ENCODE peak calls at places on chromosomes 5 and 9, in six cellular contexts. R is GM20000, O is astrocyte of the spinal cord, Y is neural progenitor cell, Q is heart left ventricle, H is fibroblast of villous mesenchyme. Z is an unnamed sample.

GRCh38 chr5:124040799-124041198 is 528.8 kb downstream of the CSNK1G3 start:
- DNase-seq in Q (no peak), O (peak; percentile 92), H (peak; percentile 7), Y (no peak), R (no peak), Z (no peak)

GRCh38 chr5:14440598-14441401 is 140.8 kb upstream of the OTULINL start:
- DNase-seq in R (no peak), Q (no peak), O (peak; percentile 96), H (peak; percentile 96), Y (peak; percentile 87), Z (peak; percentile 47)

GRCh38 chr5:142783601-142784291 is 13.6 kb downstream of the ARHGAP26 start:
- DNase-seq in Y (peak; percentile 43), Q (peak; percentile 76), H (no peak), R (no peak), O (peak; percentile 29), Z (peak; percentile 15)

GRCh38 chr9:83266618-83267543 is 203.9 kb upstream of the RASEF start:
- DNase-seq in H (peak; percentile 1), Q (no peak), Y (no peak), O (no peak), R (no peak), Z (no peak)

GRCh38 chr5:129111351-129111750 is 16.8 kb downstream of the ISOC1 start:
- DNase-seq in H (no peak), O (no peak), Q (no peak), R (no peak), Y (no peak), Z (no peak)

GRCh38 chr9:1941989-1942388 is 73.2 kb upstream of the SMARCA2 start:
- DNase-seq in O (no peak), Q (no peak), R (no peak), Y (no peak), H (peak; percentile 6), Z (no peak)

GRCh38 chr5:139388198-139388821 is 1.4 kb downstream of the MZB1 start:
- DNase-seq in R (no peak), Q (no peak), Y (no peak), H (peak; percentile 20), O (no peak), Z (no peak)

GRCh38 chr9:89177021-89177400 is 1.6 kb downstream of the SHC3 start:
- DNase-seq in H (peak; percentile 24), Q (no peak), O (peak; percentile 73), Y (peak; percentile 48), R (no peak), Z (no peak)

GRCh38 chr9:105062222-105062850 is 134.4 kb upstream of the ABCA1 start:
- DNase-seq in Q (no peak), O (no peak), R (no peak), Y (no peak), H (no peak), Z (no peak)

GRCh38 chr5:101012880-101013279 is 109.8 kb upstream of the ST8SIA4 start:
- DNase-seq in Q (no peak), O (no peak), Y (peak; percentile 5), H (no peak), R (no peak), Z (no peak)

GRCh38 chr5:17951392-17952169 is 317.3 kb downstream of the TAF11L14 start:
- DNase-seq in O (no peak), Y (peak; percentile 60), Q (no peak), H (no peak), R (no peak), Z (peak; percentile 12)

DNA sequence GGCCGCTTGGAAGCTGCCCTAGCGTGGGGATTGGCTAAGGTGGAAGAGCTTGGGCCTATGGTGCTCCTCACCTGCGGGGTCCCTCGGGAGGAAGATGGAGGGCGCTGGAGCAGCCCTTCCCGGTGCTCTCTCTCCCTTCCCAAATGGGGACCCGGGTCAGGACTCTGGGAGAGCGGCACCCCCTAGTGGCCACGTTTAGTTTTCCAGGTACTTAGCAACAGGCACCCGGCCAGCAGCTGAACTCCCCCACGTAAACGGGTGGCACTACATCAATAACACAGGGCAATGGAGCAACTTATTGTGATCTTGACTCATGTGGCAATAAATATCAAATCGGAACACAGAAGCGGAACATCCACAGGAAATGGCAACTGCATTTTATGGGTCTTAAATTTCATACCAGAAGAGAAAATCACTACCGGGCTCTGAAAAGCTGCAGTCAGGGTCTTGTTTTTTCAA is 316.6 kb downstream of the AGTPBP1 start:
- DNase-seq in Q (no peak), O (peak; percentile 71), R (peak; percentile 63), H (peak; percentile 9), Y (peak; percentile 84), Z (peak; percentile 86)
- TF ChIP-seq CTCF in Q (peak; percentile 33), O (peak; percentile 70), R (peak; percentile 68), H (peak; percentile 38), Y (peak; percentile 89), Z (peak; percentile 83)

DNA sequence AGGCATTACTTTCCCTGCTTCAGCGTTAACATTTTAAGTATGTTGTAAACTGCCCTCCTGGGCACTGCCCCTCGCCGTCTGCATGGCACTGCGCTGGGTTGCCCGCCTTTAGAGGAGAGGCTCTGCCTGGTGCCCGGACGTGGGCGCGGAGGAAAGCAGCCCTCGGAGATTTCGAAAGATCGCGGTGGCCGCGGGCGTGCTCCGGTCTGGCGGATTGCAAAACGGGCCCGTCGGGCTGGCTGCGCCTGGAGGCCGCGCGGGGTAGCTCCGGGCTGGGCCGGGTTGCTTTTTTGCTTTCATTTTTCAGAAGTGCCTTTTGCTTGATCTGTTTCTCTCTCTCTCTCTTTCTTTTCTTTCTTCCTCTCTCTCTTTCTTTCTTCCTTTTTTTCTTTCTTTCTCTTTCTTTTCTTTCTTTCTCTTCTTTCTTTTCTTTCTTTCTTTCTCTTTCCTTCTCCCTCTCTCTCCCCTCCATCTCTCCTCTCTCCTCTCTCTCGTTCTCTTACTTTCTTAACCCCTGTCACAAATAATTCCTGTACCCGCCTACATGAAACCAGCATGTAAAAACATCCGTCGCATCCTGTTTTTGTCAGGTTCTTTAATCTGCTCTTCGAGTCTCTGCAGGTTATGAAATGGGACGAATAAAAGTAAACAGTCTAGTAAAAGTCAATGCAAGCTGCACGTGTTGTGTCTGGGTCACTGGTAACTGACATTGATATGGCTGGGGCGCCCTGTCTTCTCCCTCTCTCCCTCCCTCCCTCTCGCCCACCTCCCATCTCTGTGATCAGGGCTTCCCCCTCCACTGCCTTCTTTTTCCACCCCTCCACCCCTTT is 1.7 kb downstream of the FST start:
- DNase-seq in H (peak; percentile 90), R (peak; percentile 77), Y (peak; percentile 66), Q (peak; percentile 88), O (peak; percentile 75), Z (peak; percentile 68)
- TF ChIP-seq CTCF in H (peak; percentile 22), R (no peak), Y (peak; percentile 27), Q (peak; percentile 11), O (no peak), Z (no peak)

GRCh38 chr9:71361357-71361756 is 239.9 kb upstream of the TRPM3 start:
- DNase-seq in Q (no peak), H (no peak), Y (no peak), O (no peak), R (no peak), Z (no peak)
- TF ChIP-seq CTCF in Q (no peak), H (no peak), Y (no peak), O (no peak), R (no peak), Z (no peak)

GRCh38 chr9:77800924-77801551 is 152.9 kb upstream of the GNA14 start:
- DNase-seq in O (no peak), H (no peak), Y (no peak), R (no peak), Q (no peak), Z (no peak)
- TF ChIP-seq CTCF in O (no peak), H (no peak), Y (no peak), R (no peak), Q (no peak), Z (no peak)

DNA sequence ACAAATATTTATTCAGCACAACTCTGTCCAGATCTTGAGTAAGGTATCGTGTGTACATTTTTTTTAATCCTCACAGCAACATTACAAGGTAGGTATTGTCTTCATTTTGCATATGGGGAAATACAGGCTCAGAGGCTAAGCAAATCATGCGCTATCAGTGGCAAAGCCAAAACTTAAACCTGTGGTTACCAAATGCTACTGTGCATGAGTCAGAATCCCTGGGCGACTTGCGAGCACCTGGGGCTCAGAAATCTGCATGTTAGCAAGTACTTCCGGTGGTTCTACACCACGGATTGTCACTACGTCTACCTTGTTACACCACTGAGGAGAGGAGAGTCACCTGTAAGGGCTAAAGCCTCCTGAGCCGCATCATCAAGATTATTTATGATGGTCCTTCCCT is 21.3 kb downstream of the C5orf58 start:
- DNase-seq in Q (no peak), H (no peak), O (no peak), Y (no peak), R (peak; percentile 66), Z (no peak)
- TF ChIP-seq CTCF in Q (no peak), H (no peak), O (no peak), Y (no peak), R (no peak), Z (no peak)

DNA sequence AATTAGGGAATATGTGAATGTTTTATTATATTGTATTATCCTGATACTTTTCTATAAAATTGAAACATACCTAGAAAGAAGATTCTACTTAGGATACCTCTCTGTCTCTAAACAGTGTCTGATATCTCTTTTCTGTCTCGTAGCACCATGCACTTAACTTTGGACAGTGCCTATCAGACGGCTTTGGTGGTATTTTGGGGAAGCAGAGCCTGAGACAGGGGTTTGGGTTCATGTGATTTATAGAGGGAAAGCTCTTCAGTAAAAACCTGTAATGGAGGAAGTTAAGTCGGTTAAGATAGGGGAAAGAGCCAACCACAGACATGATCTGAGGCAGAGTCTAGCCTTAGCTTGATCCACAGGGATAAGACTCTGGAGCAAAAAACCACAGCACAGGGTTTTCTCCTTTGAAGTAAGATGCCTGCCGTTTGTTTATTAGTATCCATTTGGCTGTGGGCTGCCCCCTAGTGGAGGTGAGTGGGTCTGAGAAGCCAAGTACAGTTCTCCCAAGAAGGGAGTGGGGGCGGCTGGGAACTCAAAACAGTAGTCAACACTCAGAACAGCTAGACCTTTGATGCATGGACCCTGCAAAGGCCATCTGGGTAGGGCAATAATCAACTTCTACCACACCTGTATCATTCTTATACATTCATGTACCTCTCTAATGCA is 141.2 kb upstream of the ASTN2 start:
- DNase-seq in Y (peak; percentile 70), H (peak; percentile 2), R (peak; percentile 49), Q (no peak), O (peak; percentile 1), Z (no peak)
- TF ChIP-seq CTCF in Y (peak; percentile 74), H (peak; percentile 13), R (peak; percentile 65), Q (no peak), O (peak; percentile 49), Z (no peak)

GRCh38 chr5:133365326-133365725 is 247.0 kb downstream of the FSTL4 start:
- DNase-seq in O (no peak), Y (peak; percentile 81), R (no peak), Q (no peak), H (no peak), Z (peak; percentile 77)
- TF ChIP-seq CTCF in O (peak; percentile 25), Y (peak; percentile 69), R (no peak), Q (peak; percentile 21), H (peak; percentile 34), Z (peak; percentile 74)

GRCh38 chr9:119289740-119290139 is 79.5 kb downstream of the BRINP1 start:
- DNase-seq in R (peak; percentile 41), O (peak; percentile 54), H (peak; percentile 43), Y (peak; percentile 79), Q (no peak), Z (peak; percentile 59)
- TF ChIP-seq CTCF in R (peak; percentile 66), O (peak; percentile 56), H (peak; percentile 57), Y (peak; percentile 96), Q (peak; percentile 80), Z (peak; percentile 74)

GRCh38 chr9:128881884-128882676 is at the start of the genes KYAT1 and LRRC8A:
- DNase-seq in O (peak; percentile 97), H (peak; percentile 95), Q (peak; percentile 99), R (peak; percentile 97), Y (peak; percentile 99), Z (peak; percentile 98)
- TF ChIP-seq CTCF in O (no peak), H (no peak), Q (peak; percentile 14), R (no peak), Y (no peak), Z (no peak)

Z was measured in nephron progenitor cell.